ENCODE peak calls at places on chromosomes 11 and 22, in seven cellular contexts. W is tibial artery; G is K562; T is CD8-positive, alpha-beta T cell; A is neuronal stem cell; E is Panc1; B is CD8-positive, alpha-beta memory T cell. P is an unnamed sample. For H3K4me1 and H3K27me3, the result is how much of the 10 kb centered on the place peaks cover.

GRCh38 chr11:101870510-101870909 is 44.3 kb upstream of the CEP126 start:
- DNase-seq in W (no peak), G (no peak), T (no peak), A (no peak), E (no peak), B (no peak), P (peak)

GRCh38 chr11:91350931-91351330 is 873.7 kb upstream of the FAT3 start:
- DNase-seq in W (no peak), G (no peak), T (no peak), A (no peak), E (no peak), B (no peak), P (no peak)

GRCh38 chr11:67502328-67502979 is 2.7 kb downstream of the PITPNM1 start:
- DNase-seq in W (no peak), G (no peak), T (no peak), A (no peak), E (no peak), B (no peak), P (no peak)

GRCh38 chr11:8674859-8675258 is 7.6 kb downstream of the TRIM66 start:
- DNase-seq in W (no peak), G (no peak), T (no peak), A (no peak), E (no peak), B (no peak), P (no peak)

GRCh38 chr11:96113100-96113710 is 189.3 kb upstream of the MTMR2 start:
- DNase-seq in W (no peak), G (no peak), T (no peak), A (no peak), E (no peak), B (no peak), P (no peak)

GRCh38 chr11:69094111-69094914 is 45.6 kb downstream of the TPCN2 start:
- DNase-seq in W (no peak), G (no peak), T (no peak), A (no peak), E (no peak), B (no peak), P (no peak)

GRCh38 chr11:132258865-132259264 is 888.5 kb downstream of the NTM start:
- DNase-seq in W (no peak), G (no peak), T (no peak), A (no peak), E (no peak), B (no peak), P (no peak)

GRCh38 chr11:117734596-117734995 is 62.4 kb downstream of the DSCAML1 start:
- DNase-seq in W (peak), G (no peak), T (no peak), A (no peak), E (no peak), B (no peak), P (no peak)

GRCh38 chr11:6371825-6372224 is 18.4 kb upstream of the SMPD1 start:
- DNase-seq in W (peak), G (peak), T (no peak), A (no peak), E (no peak), B (no peak), P (no peak)

GRCh38 chr11:72875736-72876135 is 61.5 kb downstream of the ATG16L2 start:
- DNase-seq in W (no peak), G (no peak), T (no peak), A (no peak), E (no peak), B (no peak), P (no peak)

GRCh38 chr22:38173156-38173906 is 8.3 kb downstream of the PLA2G6 start:
- DNase-seq in W (peak), G (no peak), T (no peak), A (no peak), E (no peak), B (no peak), P (no peak)

GRCh38 chr11:45313211-45313865 is 27.2 kb upstream of the SYT13 start:
- DNase-seq in W (peak), G (no peak), T (no peak), A (no peak), E (no peak), B (no peak), P (no peak)

GRCh38 chr11:128551641-128552335 is 35.6 kb downstream of the ETS1 start:
- DNase-seq in W (no peak), G (no peak), T (no peak), A (no peak), E (no peak), B (no peak), P (no peak)

GRCh38 chr11:110130642-110131238 is 37.5 kb downstream of the ZC3H12C start:
- DNase-seq in W (no peak), G (no peak), T (no peak), A (peak), E (no peak), B (no peak), P (peak)

GRCh38 chr22:38239101-38239761 is 33.6 kb downstream of the TMEM184B start:
- DNase-seq in W (peak), G (no peak), T (no peak), A (no peak), E (no peak), B (no peak), P (peak)

GRCh38 chr11:13486926-13487660 is 8.7 kb downstream of the PTH start:
- DNase-seq in W (no peak), G (peak), T (peak), A (peak), E (no peak), B (peak), P (peak)

GRCh38 chr11:13487661-13488030 is 8.2 kb downstream of the PTH start:
- DNase-seq in W (no peak), G (peak), T (no peak), A (peak), E (no peak), B (no peak), P (peak)
- H3K4me3 ChIP-seq in W (peak), G (no peak), T (peak), A (no peak), E (peak), B (peak), P (no peak)

GRCh38 chr11:12129227-12129626 is 18.8 kb downstream of the MICAL2 start:
- DNase-seq in W (no peak), G (no peak), T (no peak), A (no peak), E (no peak), B (no peak), P (no peak)
- H3K4me1 ChIP-seq in W (half or more), G (under half), T (under half), A (under half), E (under half), B (under half), P (under half)

GRCh38 chr11:1773131-1773510 is 9.4 kb upstream of the CTSD start:
- DNase-seq in W (peak), G (no peak), T (no peak), A (no peak), E (no peak), B (no peak), P (no peak)
- H3K27me3 ChIP-seq in W (under half), G (under half), T (under half), A (under half), E (under half), B (under half), P (under half)

GRCh38 chr11:1817511-1817910 is 17.3 kb upstream of the SYT8 start:
- DNase-seq in W (no peak), G (no peak), T (no peak), A (no peak), E (no peak), B (no peak), P (no peak)

GRCh38 chr11:1815311-1815710 is 19.5 kb upstream of the SYT8 start:
- DNase-seq in W (no peak), G (no peak), T (no peak), A (no peak), E (no peak), B (no peak), P (no peak)

GRCh38 chr11:1817000-1817399 is 17.8 kb upstream of the SYT8 start:
- DNase-seq in W (no peak), G (no peak), T (no peak), A (no peak), E (no peak), B (no peak), P (no peak)

GRCh38 chr11:1814691-1815090 is 20.1 kb upstream of the SYT8 start:
- DNase-seq in W (no peak), G (no peak), T (no peak), A (no peak), E (no peak), B (no peak), P (no peak)

GRCh38 chr11:1815751-1816150 is 19.0 kb upstream of the SYT8 start:
- DNase-seq in W (no peak), G (no peak), T (no peak), A (no peak), E (no peak), B (no peak), P (no peak)
- H3K4me3 ChIP-seq in W (no peak), G (no peak), T (no peak), A (no peak), E (no peak), B (no peak), P (no peak)

GRCh38 chr11:60875856-60876485 is 8.6 kb downstream of the ZP1 start:
- DNase-seq in W (peak), G (no peak), T (no peak), A (no peak), E (no peak), B (no peak), P (no peak)

GRCh38 chr11:60872952-60873524 is 5.7 kb downstream of the ZP1 start:
- DNase-seq in W (peak), G (peak), T (no peak), A (no peak), E (no peak), B (no peak), P (peak)

GRCh38 chr11:60874421-60875365 is 7.4 kb downstream of the ZP1 start:
- DNase-seq in W (peak), G (no peak), T (no peak), A (no peak), E (no peak), B (no peak), P (no peak)

GRCh38 chr11:60873533-60873932 is 6.2 kb downstream of the ZP1 start:
- DNase-seq in W (peak), G (no peak), T (no peak), A (no peak), E (no peak), B (no peak), P (no peak)

DNA sequence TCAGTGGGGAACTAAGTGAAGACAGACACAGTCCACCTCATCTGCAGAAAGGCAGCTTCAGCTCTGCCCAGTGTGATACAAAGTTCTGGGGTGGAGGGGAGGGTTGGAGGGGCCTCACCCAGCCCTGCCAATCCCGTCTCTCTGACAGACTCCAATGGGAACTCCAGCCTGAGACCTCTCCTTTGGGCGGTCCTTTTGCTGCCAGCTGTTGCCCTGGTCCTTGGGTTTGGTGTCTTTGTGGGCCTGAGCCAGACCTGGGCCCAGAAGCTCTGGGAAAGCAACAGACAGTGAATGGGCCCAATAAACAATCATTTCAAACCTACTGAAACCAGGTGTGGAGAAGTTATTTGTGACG is 8.0 kb downstream of the ZP1 start:
- DNase-seq in W (peak), G (no peak), T (no peak), A (no peak), E (no peak), B (no peak), P (no peak)
- H3K4me1 ChIP-seq in W (under half), G (under half), T (under half), A (under half), E (under half), B (under half), P (under half)

GRCh38 chr11:123558536-123559315 is 95.7 kb downstream of the SCN3B start:
- DNase-seq in W (no peak), G (no peak), T (no peak), A (no peak), E (no peak), B (no peak), P (no peak)
- H3K27me3 ChIP-seq in W (under half), G (under half), T (under half), A (under half), E (under half), B (under half), P (under half)

GRCh38 chr11:118896921-118897591 is 13.4 kb downstream of the CXCR5 start:
- DNase-seq in W (no peak), G (no peak), T (no peak), A (no peak), E (no peak), B (no peak), P (no peak)
- H3K4me3 ChIP-seq in W (no peak), G (no peak), T (no peak), A (no peak), E (no peak), B (no peak), P (no peak)

P was measured in cardiac muscle cell.